ENCODE peak calls at places on chromosomes 7 and 10, in eight cellular contexts. B is kidney glomerular epithelial cell; Q is stimulated activated CD8-positive, alpha-beta memory T cell treated with anti-CD3 and anti-CD28 coated beads, Interleukin-4, amount 100 ng/mL, for 1 hour; V is activated T-helper 1 cell treated with Interleukin-2 at 50 U/mL for 16 hours; K is left kidney; H is EL; R is RWPE1; D is GM03348. S is an unnamed sample.
A peak's percentile ranks its signal among the peaks of the same experiment; 100 is the strongest.

GRCh38 chr10:97718659-97719142 is 5.2 kb downstream of the MARVELD1 start:
- DNase-seq in B (no peak), Q (no peak), V (no peak), K (peak; percentile 51), H (no peak), R (peak; percentile 98), D (no peak), S (peak; percentile 26)

GRCh38 chr10:74923556-74923955 is 97.2 kb downstream of the KAT6B start:
- DNase-seq in B (no peak), Q (no peak), V (no peak), K (no peak), H (peak; percentile 31), R (no peak), D (no peak), S (no peak)

GRCh38 chr7:150335101-150335773 is 6.2 kb downstream of the RARRES2 start:
- DNase-seq in B (no peak), Q (no peak), V (no peak), K (no peak), H (peak; percentile 38), R (no peak), D (peak; percentile 82), S (no peak)

GRCh38 chr7:5528071-5528814 is 104.6 kb upstream of the TNRC18 start:
- DNase-seq in B (no peak), Q (no peak), V (no peak), K (no peak), H (peak; percentile 60), R (no peak), D (no peak), S (no peak)

GRCh38 chr10:3452683-3453388 is 280.3 kb upstream of the PITRM1 start:
- DNase-seq in B (peak; percentile 87), Q (no peak), V (no peak), K (no peak), H (peak; percentile 92), R (peak; percentile 56), D (peak; percentile 74), S (no peak)

GRCh38 chr10:114393886-114394285 is 10.4 kb downstream of the AFAP1L2 start:
- DNase-seq in B (no peak), Q (no peak), V (no peak), K (no peak), H (no peak), R (no peak), D (no peak), S (no peak)

GRCh38 chr7:157544226-157544625 is 207.4 kb downstream of the DNAJB6 start:
- DNase-seq in B (no peak), Q (no peak), V (no peak), K (no peak), H (no peak), R (no peak), D (no peak), S (no peak)

GRCh38 chr7:144384555-144385245 is 18.8 kb downstream of the NOBOX start:
- DNase-seq in B (peak; percentile 93), Q (no peak), V (no peak), K (peak; percentile 44), H (no peak), R (peak; percentile 56), D (peak; percentile 52), S (no peak)

GRCh38 chr10:110566472-110567200 is 859 bp upstream of the SMC3 start:
- DNase-seq in B (peak; percentile 57), Q (no peak), V (no peak), K (peak; percentile 28), H (peak; percentile 28), R (no peak), D (peak; percentile 21), S (no peak)

GRCh38 chr10:97186911-97187310 is 1.2 kb upstream of the SLIT1 start:
- DNase-seq in B (no peak), Q (no peak), V (no peak), K (no peak), H (no peak), R (no peak), D (no peak), S (no peak)

GRCh38 chr10:17255512-17255911 is 27.5 kb downstream of the VIM start:
- DNase-seq in B (no peak), Q (no peak), V (no peak), K (no peak), H (no peak), R (no peak), D (no peak), S (no peak)

GRCh38 chr10:95443636-95444035 is 117.5 kb downstream of the SORBS1 start:
- DNase-seq in B (no peak), Q (no peak), V (no peak), K (no peak), H (no peak), R (no peak), D (no peak), S (no peak)

GRCh38 chr7:26675143-26675887 is 189.1 kb downstream of the SKAP2 start:
- DNase-seq in B (peak; percentile 48), Q (no peak), V (no peak), K (no peak), H (peak; percentile 60), R (peak; percentile 46), D (peak; percentile 30), S (no peak)

GRCh38 chr10:112490543-112490942 is 43.5 kb downstream of the VTI1A start:
- DNase-seq in B (no peak), Q (no peak), V (no peak), K (peak; percentile 14), H (peak; percentile 6), R (no peak), D (no peak), S (peak; percentile 8)

GRCh38 chr10:6207658-6208057 is 4.9 kb downstream of the PFKFB3 start:
- DNase-seq in B (no peak), Q (no peak), V (no peak), K (no peak), H (no peak), R (no peak), D (no peak), S (no peak)

GRCh38 chr7:66142996-66143395 is 28.3 kb downstream of the CRCP start:
- DNase-seq in B (no peak), Q (no peak), V (no peak), K (no peak), H (no peak), R (peak; percentile 34), D (no peak), S (no peak)

S was measured in retina.